ENCODE peak calls at places on chromosomes 5 and 9, in nine cellular contexts. V is mucosa of gallbladder; A is stimulated activated CD4-positive, alpha-beta T cell treated with anti-CD3 and anti-CD28 coated beads, TNF-alpha, amount 100 ng/mL, for 1 hour; L is smooth muscle cell of the brain vasculature; Z is C1 segment of cervical spinal cord; X is HT1080; B is stimulated activated CD8-positive, alpha-beta memory T cell treated with anti-CD3 and anti-CD28 coated beads, Interleukin-7, amount 100 ng/mL, for 24 hours; F is CD4-positive, alpha-beta T cell; O is transverse colon. U is an unnamed sample.

GRCh38 chr9:72917892-72918509 is 34.9 kb downstream of the ALDH1A1 start:
- DNase-seq in L (no peak), A (no peak), V (no peak), Z (no peak), F (no peak), O (no peak), X (no peak), B (no peak), U (no peak)

GRCh38 chr9:7368410-7369292 is 430.9 kb downstream of the DMAC1 start:
- DNase-seq in B (no peak), O (no peak), X (peak; percentile 33), A (no peak), F (no peak), V (no peak), L (no peak), Z (no peak), U (peak; percentile 4)

GRCh38 chr5:54900906-54901725 is 84.3 kb downstream of the ESM1 start:
- DNase-seq in F (no peak), A (no peak), V (peak; percentile 34), L (no peak), O (peak; percentile 21), Z (no peak), B (no peak), X (peak; percentile 77), U (peak; percentile 88)

GRCh38 chr5:116482394-116482793 is 92.2 kb downstream of the SEMA6A start:
- DNase-seq in B (no peak), O (no peak), Z (no peak), F (no peak), X (peak; percentile 40), V (no peak), A (no peak), L (no peak), U (peak; percentile 6)

GRCh38 chr5:150573867-150574817 is 66.2 kb downstream of the NDST1 start:
- DNase-seq in F (no peak), L (no peak), A (no peak), V (no peak), Z (no peak), O (no peak), B (no peak), X (no peak), U (no peak)

GRCh38 chr5:81213070-81213469 is 20.1 kb upstream of the CKMT2 start:
- DNase-seq in A (no peak), B (no peak), X (no peak), Z (no peak), O (no peak), L (no peak), F (no peak), V (peak; percentile 79), U (no peak)

GRCh38 chr9:68741234-68741633 is 36.2 kb downstream of the PIP5K1B start:
- DNase-seq in X (no peak), V (no peak), A (no peak), Z (no peak), L (no peak), O (no peak), F (no peak), B (no peak), U (no peak)

GRCh38 chr5:140038373-140038957 is 4.6 kb downstream of the NRG2 start:
- DNase-seq in X (peak; percentile 49), F (no peak), Z (peak; percentile 34), L (no peak), A (no peak), V (no peak), B (no peak), O (no peak), U (no peak)

GRCh38 chr5:88438006-88438405 is 169.4 kb upstream of the TMEM161B start:
- DNase-seq in X (peak; percentile 78), F (no peak), O (no peak), Z (no peak), L (no peak), B (no peak), A (no peak), V (no peak), U (peak; percentile 3)

GRCh38 chr5:37667846-37668245 is 172.0 kb downstream of the GDNF start:
- DNase-seq in V (no peak), L (no peak), B (no peak), A (no peak), O (no peak), X (no peak), F (no peak), Z (no peak), U (no peak)

GRCh38 chr5:115571441-115571878 is 26.9 kb upstream of the FEM1C start:
- DNase-seq in B (no peak), F (no peak), V (peak; percentile 19), L (no peak), O (no peak), Z (peak; percentile 57), A (no peak), X (no peak), U (no peak)

GRCh38 chr5:14614490-14614889 is 32.9 kb downstream of the OTULINL start:
- DNase-seq in F (no peak), B (no peak), X (no peak), A (no peak), V (no peak), O (no peak), Z (no peak), L (no peak), U (no peak)

GRCh38 chr9:110152704-110153374 is 55.1 kb downstream of the C9orf152 start:
- DNase-seq in V (no peak), Z (peak; percentile 17), A (no peak), B (no peak), O (no peak), F (no peak), X (peak; percentile 58), L (no peak), U (peak; percentile 33)

GRCh38 chr9:133331221-133331620 is 4.8 kb downstream of the SURF6 start:
- DNase-seq in L (no peak), Z (no peak), F (no peak), A (no peak), O (no peak), X (no peak), B (no peak), V (no peak), U (no peak)

GRCh38 chr9:91790912-91791311 is 159.1 kb downstream of the ROR2 start:
- DNase-seq in B (no peak), X (no peak), Z (no peak), A (no peak), O (no peak), F (no peak), L (no peak), V (no peak), U (no peak)

GRCh38 chr5:175027390-175027789 is 303.0 kb downstream of the MSX2 start:
- DNase-seq in A (no peak), V (no peak), X (no peak), F (no peak), O (no peak), Z (no peak), L (no peak), B (no peak), U (no peak)

GRCh38 chr9:16661816-16662215 is 208.7 kb downstream of the BNC2 start:
- DNase-seq in V (no peak), B (no peak), Z (no peak), L (no peak), F (no peak), O (no peak), X (no peak), A (no peak), U (no peak)

GRCh38 chr5:145825751-145826180 is 9.4 kb downstream of the PRELID2 start:
- DNase-seq in L (peak; percentile 29), B (no peak), X (peak; percentile 44), V (no peak), A (no peak), F (no peak), Z (no peak), O (no peak), U (peak; percentile 37)

GRCh38 chr9:98995059-98995665 is 51.5 kb downstream of the COL15A1 start:
- DNase-seq in O (peak; percentile 29), X (no peak), V (peak; percentile 40), B (no peak), A (no peak), F (no peak), L (no peak), Z (no peak), U (no peak)

GRCh38 chr5:62767650-62768049 is 189.0 kb downstream of the LRRC70 start:
- DNase-seq in B (no peak), A (no peak), Z (no peak), L (no peak), F (no peak), V (no peak), O (no peak), X (no peak), U (no peak)

GRCh38 chr9:17322882-17323864 is 188.3 kb downstream of the CNTLN start:
- DNase-seq in O (no peak), B (no peak), V (no peak), F (no peak), Z (no peak), L (no peak), X (no peak), A (no peak), U (no peak)

GRCh38 chr5:101370240-101370639 is 467.2 kb upstream of the ST8SIA4 start:
- DNase-seq in X (no peak), L (no peak), V (no peak), O (no peak), B (no peak), Z (no peak), F (no peak), A (no peak), U (no peak)

GRCh38 chr5:112604741-112605390 is 132.8 kb upstream of the APC start:
- DNase-seq in B (no peak), V (peak; percentile 20), O (no peak), F (no peak), L (no peak), X (no peak), Z (peak; percentile 27), A (no peak), U (no peak)

GRCh38 chr9:36125062-36125855 is 11.3 kb upstream of the GLIPR2 start:
- DNase-seq in B (no peak), Z (no peak), V (no peak), O (no peak), L (no peak), F (no peak), X (no peak), A (no peak), U (no peak)

GRCh38 chr9:27573699-27574265 is 501 bp upstream of the C9orf72 start:
- DNase-seq in F (peak; percentile 93), V (peak; percentile 99), B (peak; percentile 88), L (peak; percentile 95), X (peak; percentile 98), O (peak; percentile 98), Z (no peak), A (peak; percentile 94), U (peak; percentile 97)

GRCh38 chr9:121779381-121780117 is 128.1 kb downstream of the DAB2IP start:
- DNase-seq in O (peak; percentile 11), V (no peak), F (no peak), X (no peak), A (no peak), Z (no peak), L (peak; percentile 94), B (no peak), U (no peak)

U was measured in stromal cell of bone marrow.